ENCODE peak calls at places on chromosome 13, in six cellular contexts. I is K562, C is H1, P is HCT116, B is GM12878, O is HepG2. W is an unnamed sample.

GRCh38 chr13:42494157-42494556 is 79.8 kb upstream of the TNFSF11 start:
- DNase-seq in I (no peak), C (no peak), P (no peak), B (no peak), O (no peak), W (no peak)

GRCh38 chr13:97629601-97630272 is 195.8 kb downstream of the RAP2A start:
- DNase-seq in I (no peak), C (no peak), P (no peak), B (no peak), O (no peak), W (no peak)

GRCh38 chr13:107864543-107865460 is 350.5 kb downstream of the LIG4 start:
- DNase-seq in I (peak), C (no peak), P (no peak), B (no peak), O (peak), W (peak)

GRCh38 chr13:29435125-29435911 is 160.2 kb downstream of the SLC7A1 start:
- DNase-seq in I (no peak), C (no peak), P (no peak), B (no peak), O (no peak), W (no peak)

GRCh38 chr13:78659450-78660110 is 625 bp upstream of the OBI1 start:
- DNase-seq in I (no peak), C (no peak), P (no peak), B (no peak), O (no peak), W (no peak)

GRCh38 chr13:98384739-98385138 is 192.2 kb downstream of the STK24 start:
- DNase-seq in I (no peak), C (no peak), P (no peak), B (no peak), O (no peak), W (no peak)

GRCh38 chr13:109840201-109840892 is 54.0 kb upstream of the IRS2 start:
- DNase-seq in I (no peak), C (no peak), P (peak), B (no peak), O (no peak), W (no peak)

GRCh38 chr13:111458739-111459138 is 138.3 kb downstream of the TEX29 start:
- DNase-seq in I (no peak), C (no peak), P (no peak), B (no peak), O (no peak), W (no peak)

GRCh38 chr13:31441804-31442487 is 242.2 kb downstream of the B3GLCT start:
- DNase-seq in I (no peak), C (no peak), P (no peak), B (no peak), O (no peak), W (no peak)

GRCh38 chr13:110371550-110372465 is 64.7 kb downstream of the COL4A2 start:
- DNase-seq in I (no peak), C (no peak), P (no peak), B (peak), O (no peak), W (no peak)

GRCh38 chr13:48575014-48575413 is 42.1 kb upstream of the RCBTB2 start:
- DNase-seq in I (no peak), C (no peak), P (no peak), B (no peak), O (no peak), W (no peak)

GRCh38 chr13:70162141-70162540 is 53.9 kb upstream of the KLHL1 start:
- DNase-seq in I (no peak), C (no peak), P (no peak), B (no peak), O (no peak), W (no peak)

GRCh38 chr13:48400820-48401219 is 12.1 kb downstream of the LPAR6 start:
- DNase-seq in I (no peak), C (no peak), P (no peak), B (peak), O (no peak), W (no peak)

GRCh38 chr13:109670776-109671175 is 115.6 kb downstream of the IRS2 start:
- DNase-seq in I (no peak), C (no peak), P (no peak), B (no peak), O (no peak), W (no peak)

GRCh38 chr13:27926644-27927434 is 7.0 kb downstream of the PDX1 start:
- DNase-seq in I (no peak), C (peak), P (no peak), B (no peak), O (no peak), W (peak)

GRCh38 chr13:98411617-98412310 is 165.1 kb downstream of the STK24 start:
- DNase-seq in I (no peak), C (no peak), P (no peak), B (no peak), O (no peak), W (no peak)

GRCh38 chr13:50643055-50643454 is 200.4 kb downstream of the DLEU7 start:
- DNase-seq in I (no peak), C (no peak), P (no peak), B (no peak), O (no peak), W (no peak)

GRCh38 chr13:24651718-24652345 is 28.4 kb upstream of the ATP12A start:
- DNase-seq in I (no peak), C (no peak), P (no peak), B (no peak), O (no peak), W (no peak)

GRCh38 chr13:44231786-44232516 is 141.7 kb upstream of the SERP2 start:
- DNase-seq in I (no peak), C (peak), P (peak), B (no peak), O (peak), W (peak)

GRCh38 chr13:110713981-110714797 is 689 bp downstream of the ING1 start:
- DNase-seq in I (peak), C (peak), P (no peak), B (no peak), O (peak), W (peak)

GRCh38 chr13:102191951-102192461 is 209.8 kb downstream of the FGF14 start:
- DNase-seq in I (no peak), C (no peak), P (no peak), B (no peak), O (no peak), W (no peak)

GRCh38 chr13:110062077-110062776 is 244.7 kb downstream of the COL4A1 start:
- DNase-seq in I (no peak), C (no peak), P (no peak), B (no peak), O (no peak), W (no peak)

GRCh38 chr13:38366954-38367645 is 17.4 kb downstream of the UFM1 start:
- DNase-seq in I (no peak), C (no peak), P (no peak), B (no peak), O (no peak), W (no peak)

GRCh38 chr13:101211261-101211660 is 205.0 kb downstream of the NALCN start:
- DNase-seq in I (no peak), C (no peak), P (no peak), B (no peak), O (no peak), W (no peak)

GRCh38 chr13:77300176-77301141 is 26.4 kb downstream of the MYCBP2 start:
- DNase-seq in I (peak), C (no peak), P (no peak), B (no peak), O (no peak), W (no peak)

GRCh38 chr13:78978381-78978998 is 319.5 kb upstream of the OBI1 start:
- DNase-seq in I (peak), C (no peak), P (peak), B (peak), O (peak), W (no peak)

GRCh38 chr13:72561791-72562190 is 165.6 kb downstream of the MZT1 start:
- DNase-seq in I (no peak), C (no peak), P (no peak), B (no peak), O (no peak), W (no peak)

GRCh38 chr13:78759704-78760103 is 100.7 kb upstream of the OBI1 start:
- DNase-seq in I (peak), C (no peak), P (no peak), B (no peak), O (peak), W (no peak)

GRCh38 chr13:92896842-92897241 is 329.8 kb upstream of the GPC6 start:
- DNase-seq in I (no peak), C (no peak), P (no peak), B (no peak), O (peak), W (no peak)

GRCh38 chr13:64371045-64371444 is 2859.1 kb downstream of the PCDH9 start:
- DNase-seq in I (no peak), C (no peak), P (peak), B (no peak), O (no peak), W (no peak)

DNA sequence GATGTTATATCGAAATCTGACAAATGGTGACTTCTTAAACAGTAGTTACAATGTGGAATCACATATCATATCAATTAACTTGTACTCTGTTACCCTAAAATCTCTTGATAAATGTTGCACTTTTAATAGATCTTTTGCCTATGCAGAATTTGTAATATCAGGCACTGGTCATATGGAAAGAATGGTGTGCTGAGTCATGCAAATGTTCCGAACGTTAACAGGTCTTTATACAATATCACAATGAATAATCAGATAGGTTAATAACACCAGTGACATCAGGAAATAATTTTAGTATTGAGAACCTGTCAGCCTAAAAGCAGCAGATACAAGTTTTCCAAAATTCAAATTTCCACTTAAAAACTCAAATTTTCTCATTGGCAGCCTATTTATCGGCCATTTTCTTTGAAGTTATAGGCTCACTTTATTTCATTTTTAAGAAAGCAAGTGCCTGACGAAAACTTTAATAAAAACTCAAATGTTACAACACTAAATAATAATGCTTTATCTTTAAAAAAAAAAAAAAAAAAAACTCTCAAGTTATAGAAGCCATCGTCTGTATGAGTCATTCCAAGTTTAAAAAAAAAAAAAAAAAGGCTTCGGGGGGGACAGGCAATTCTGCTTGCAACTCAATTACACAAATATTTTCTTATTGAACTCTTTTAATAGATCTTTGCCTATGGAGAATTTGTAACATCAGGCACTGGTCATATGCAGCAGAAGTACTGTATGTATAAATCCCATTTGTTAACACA is 180.9 kb downstream of the DIAPH3 start:
- DNase-seq in I (no peak), C (no peak), P (no peak), B (no peak), O (no peak), W (no peak)
- TF ChIP-seq ATF3 in I (no peak), C (no peak), P (no peak), B (no peak), O (no peak), W (no peak)

DNA sequence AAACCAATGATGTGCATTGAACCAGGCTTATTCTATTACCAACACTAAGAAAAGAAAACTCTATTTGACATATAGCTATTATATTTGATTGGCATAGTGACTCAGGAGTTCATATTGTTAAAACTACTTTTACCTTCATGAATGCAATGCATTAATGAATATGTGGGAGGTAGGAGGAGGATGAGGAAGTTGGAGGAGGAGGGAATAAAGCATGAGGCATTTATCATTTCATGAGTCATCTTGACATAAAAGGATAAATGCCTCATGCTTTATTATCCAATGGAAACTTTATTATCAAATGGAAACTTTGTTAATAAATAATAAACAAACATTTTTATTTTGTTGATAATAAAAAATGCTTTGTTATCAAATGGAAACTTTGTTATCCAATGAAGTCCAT is 116.5 kb downstream of the SPRY2 start:
- DNase-seq in I (no peak), C (no peak), P (no peak), B (no peak), O (no peak), W (no peak)
- TF ChIP-seq ATF3 in I (no peak), C (no peak), P (no peak), B (no peak), O (no peak), W (no peak)

GRCh38 chr13:113155982-113156655 is 2.3 kb upstream of the PROZ start:
- DNase-seq in I (no peak), C (peak), P (no peak), B (no peak), O (no peak), W (no peak)
- TF ChIP-seq ATF3 in I (no peak), C (no peak), P (no peak), B (no peak), O (no peak), W (no peak)

DNA sequence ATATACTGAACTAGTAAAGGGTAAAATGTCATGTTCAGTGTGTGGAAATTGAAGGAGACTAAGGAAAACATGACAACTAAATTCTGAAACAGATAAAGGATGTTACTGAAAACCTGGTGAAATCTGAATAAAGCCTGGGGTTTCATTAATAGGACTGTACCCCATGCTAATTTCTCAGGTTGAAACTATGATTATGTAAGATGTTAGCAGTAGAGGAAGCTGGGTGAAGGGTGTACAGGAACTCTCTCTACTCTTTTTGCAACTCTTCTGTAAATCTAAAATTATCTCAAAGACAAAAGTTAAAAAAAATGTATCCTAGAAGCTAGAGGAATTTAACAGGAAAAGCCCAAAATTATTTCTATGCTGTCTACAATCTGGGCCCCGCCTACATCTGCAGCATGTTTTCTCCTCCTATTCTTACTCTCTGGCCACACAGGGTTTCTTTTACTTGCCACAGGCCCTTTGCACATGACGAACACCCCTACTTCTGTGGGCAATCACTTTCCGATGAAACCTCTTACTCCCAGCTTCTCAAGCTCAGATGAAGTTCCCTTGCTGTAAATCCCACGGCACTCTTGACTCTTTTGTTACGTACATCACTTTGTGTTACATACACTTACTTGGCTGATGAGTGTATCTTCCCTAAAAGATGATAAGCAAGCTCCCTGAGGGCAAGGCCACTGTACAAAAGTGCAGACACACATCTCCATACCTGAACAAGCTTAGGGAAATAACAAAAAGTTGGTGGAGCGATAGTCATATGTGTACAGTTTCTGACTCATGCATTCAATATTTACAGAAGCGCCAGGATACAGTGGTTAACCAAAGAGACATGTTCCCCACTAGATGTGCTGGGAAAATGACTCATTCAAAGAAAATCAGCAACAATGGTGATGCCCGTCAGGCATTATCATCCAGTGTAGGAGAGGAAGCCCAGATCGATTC is 32.6 kb downstream of the RUBCNL start:
- DNase-seq in I (peak), C (no peak), P (peak), B (peak), O (peak), W (no peak)
- TF ChIP-seq ATF3 in I (no peak), C (no peak), P (no peak), B (no peak), O (no peak), W (no peak)

DNA sequence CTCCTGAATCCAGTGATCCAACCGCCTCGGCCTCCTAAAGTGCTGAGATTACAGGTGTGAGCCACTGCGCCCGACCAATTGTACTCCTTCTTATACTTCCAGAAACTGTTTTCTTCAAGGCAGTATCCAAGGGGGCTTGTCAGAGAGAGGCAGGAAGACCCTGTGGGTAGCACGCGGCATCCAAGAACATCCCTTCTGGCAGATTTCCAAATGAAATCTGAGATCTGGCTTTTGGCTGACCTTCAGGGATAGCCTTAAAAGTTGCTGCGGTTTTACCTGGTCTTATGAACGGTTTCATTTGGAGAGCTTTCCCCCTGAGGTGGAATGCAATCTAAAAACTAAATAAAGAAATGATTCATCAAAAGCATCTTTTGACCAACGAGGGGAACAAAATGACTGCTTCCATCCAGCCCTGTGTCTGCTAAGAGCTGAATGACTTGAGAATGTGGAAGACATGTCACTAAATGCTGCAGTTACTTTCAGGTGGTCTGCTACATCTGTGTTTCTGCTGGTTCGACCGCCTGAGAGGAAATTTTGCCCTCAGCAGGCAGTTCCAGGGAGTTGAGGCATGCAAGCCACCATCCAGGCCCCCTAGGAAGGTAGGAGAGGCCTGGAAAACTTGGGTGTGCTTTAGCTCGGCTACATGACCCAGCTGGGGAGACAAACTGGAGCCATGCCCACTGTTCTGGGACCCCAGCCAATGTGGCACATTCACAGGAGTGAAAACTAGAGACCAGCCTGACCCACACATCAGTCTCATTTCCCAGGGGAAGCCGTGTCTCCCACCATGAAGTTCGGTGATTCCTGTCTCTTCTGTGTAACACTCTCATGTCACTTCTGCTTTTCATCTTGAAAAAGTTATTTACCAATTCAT is 175.1 kb upstream of the KL start:
- DNase-seq in I (no peak), C (peak), P (no peak), B (peak), O (no peak), W (no peak)
- TF ChIP-seq ATF3 in I (no peak), C (no peak), P (no peak), B (no peak), O (no peak), W (no peak)

GRCh38 chr13:99464441-99464949 is 36.8 kb upstream of the TM9SF2 start:
- DNase-seq in I (no peak), C (no peak), P (no peak), B (no peak), O (no peak), W (no peak)

GRCh38 chr13:99465454-99465853 is 35.8 kb upstream of the TM9SF2 start:
- DNase-seq in I (no peak), C (no peak), P (no peak), B (no peak), O (no peak), W (no peak)

GRCh38 chr13:99468971-99469545 is 32.2 kb upstream of the TM9SF2 start:
- DNase-seq in I (peak), C (no peak), P (no peak), B (no peak), O (no peak), W (no peak)

GRCh38 chr13:99470027-99470426 is 31.2 kb upstream of the TM9SF2 start:
- DNase-seq in I (no peak), C (no peak), P (no peak), B (no peak), O (no peak), W (no peak)

GRCh38 chr13:99467764-99468163 is 33.5 kb upstream of the TM9SF2 start:
- DNase-seq in I (no peak), C (no peak), P (no peak), B (no peak), O (no peak), W (no peak)
- TF ChIP-seq ATF3 in I (no peak), C (no peak), P (no peak), B (no peak), O (no peak), W (no peak)

GRCh38 chr13:45292176-45292575 is 48.8 kb downstream of the TPT1 start:
- DNase-seq in I (no peak), C (no peak), P (peak), B (no peak), O (no peak), W (no peak)

GRCh38 chr13:45296259-45296658 is 44.7 kb downstream of the TPT1 start:
- DNase-seq in I (no peak), C (no peak), P (no peak), B (no peak), O (no peak), W (no peak)

GRCh38 chr13:45298206-45298505 is 42.8 kb downstream of the TPT1 start:
- DNase-seq in I (no peak), C (no peak), P (no peak), B (no peak), O (no peak), W (no peak)

GRCh38 chr13:45297456-45298205 is 43.4 kb downstream of the TPT1 start:
- DNase-seq in I (no peak), C (no peak), P (no peak), B (no peak), O (no peak), W (no peak)

GRCh38 chr13:45295536-45295935 is 45.4 kb downstream of the TPT1 start:
- DNase-seq in I (no peak), C (no peak), P (no peak), B (no peak), O (no peak), W (no peak)
- TF ChIP-seq ATF3 in I (no peak), C (no peak), P (no peak), B (no peak), O (no peak), W (no peak)